ENCODE peak calls at places on chromosome 11, in seven cellular contexts. U is IMR-90, G is A549, M is H1, X is K562, J is HepG2, Y is SK-N-SH. E is an unnamed sample.

GRCh38 chr11:118436639-118437045 is 350 bp downstream of the KMT2A start:
- DNase-seq in X (no peak), U (peak), J (no peak), G (no peak), M (no peak), Y (no peak), E (no peak)

GRCh38 chr11:46350695-46351094 is 3.4 kb downstream of the DGKZ start:
- DNase-seq in M (no peak), X (no peak), U (no peak), J (no peak), G (no peak), Y (no peak), E (no peak)

GRCh38 chr11:118304809-118305248 is 299 bp downstream of the CD3E start:
- DNase-seq in U (no peak), M (no peak), G (no peak), X (no peak), J (no peak), Y (no peak), E (no peak)

GRCh38 chr11:23570828-23571227 is 710.6 kb upstream of the CCDC179 start:
- DNase-seq in J (no peak), Y (no peak), U (peak), G (no peak), M (no peak), X (no peak), E (no peak)

GRCh38 chr11:95095858-95096587 is 6.4 kb downstream of the ENDOD1 start:
- DNase-seq in Y (no peak), U (peak), J (no peak), X (no peak), M (no peak), G (no peak), E (peak)

GRCh38 chr11:19232910-19233503 is 7.7 kb downstream of the E2F8 start:
- DNase-seq in J (no peak), U (peak), M (no peak), X (no peak), Y (no peak), G (peak), E (no peak)

GRCh38 chr11:13668957-13669521 is 571 bp downstream of the FAR1 start:
- DNase-seq in G (peak), X (peak), J (no peak), M (no peak), U (peak), Y (no peak), E (no peak)

GRCh38 chr11:32987851-32988250 is 27.8 kb upstream of the DEPDC7 start:
- DNase-seq in Y (no peak), G (no peak), M (no peak), J (no peak), U (no peak), X (no peak), E (no peak)

GRCh38 chr11:59429924-59430516 is 3.8 kb upstream of the OR5A2 start:
- DNase-seq in G (peak), Y (peak), M (no peak), J (peak), U (peak), X (peak), E (peak)

GRCh38 chr11:14312736-14313438 is 46.1 kb downstream of the RRAS2 start:
- DNase-seq in X (no peak), M (no peak), J (no peak), U (peak), G (no peak), Y (no peak), E (no peak)

GRCh38 chr11:57349491-57350274 is 11.5 kb downstream of the P2RX3 start:
- DNase-seq in Y (peak), J (peak), M (no peak), G (peak), X (peak), U (peak), E (no peak)

GRCh38 chr11:95149659-95150294 is 60.1 kb downstream of the ENDOD1 start:
- DNase-seq in G (no peak), Y (no peak), M (no peak), X (no peak), U (no peak), J (peak), E (no peak)

GRCh38 chr11:68806931-68807844 is 34.5 kb downstream of the CPT1A start:
- DNase-seq in G (no peak), Y (no peak), U (peak), M (no peak), J (no peak), X (no peak), E (no peak)

GRCh38 chr11:132126973-132127900 is 756.8 kb downstream of the NTM start:
- DNase-seq in U (peak), G (no peak), J (peak), Y (peak), X (no peak), M (no peak), E (no peak)

GRCh38 chr11:20775331-20775730 is 105.9 kb downstream of the NELL1 start:
- DNase-seq in X (no peak), J (no peak), G (no peak), M (no peak), Y (no peak), U (no peak), E (no peak)

GRCh38 chr11:64287676-64288352 is 2.2 kb downstream of the GPR137 start:
- DNase-seq in G (no peak), Y (no peak), X (no peak), J (no peak), U (no peak), M (no peak), E (no peak)

GRCh38 chr11:7088921-7089320 is at the start of gene RBMXL2:
- DNase-seq in J (no peak), X (no peak), M (no peak), G (no peak), U (no peak), Y (peak), E (no peak)

GRCh38 chr11:71178076-71178475 is 74.3 kb downstream of the SHANK2 start:
- DNase-seq in J (no peak), U (no peak), G (no peak), X (no peak), Y (no peak), M (no peak), E (no peak)

GRCh38 chr11:100810146-100810545 is 123.1 kb downstream of the ARHGAP42 start:
- DNase-seq in G (no peak), Y (no peak), M (no peak), X (no peak), J (no peak), U (peak), E (no peak)

GRCh38 chr11:66243816-66244215 is 24.6 kb upstream of the RAB1B start:
- DNase-seq in M (no peak), X (no peak), G (no peak), U (no peak), Y (no peak), J (no peak), E (no peak)

GRCh38 chr11:72669527-72669926 is 4.7 kb downstream of the PDE2A start:
- DNase-seq in J (no peak), M (no peak), U (no peak), Y (no peak), G (no peak), X (no peak), E (peak)

GRCh38 chr11:28961726-28962125 is 853.5 kb downstream of the METTL15 start:
- DNase-seq in X (no peak), Y (no peak), G (no peak), J (no peak), U (no peak), M (no peak), E (no peak)

GRCh38 chr11:94519478-94520084 is 7.3 kb downstream of the C11orf97 start:
- DNase-seq in Y (peak), J (no peak), M (no peak), X (peak), U (peak), G (peak), E (no peak)

GRCh38 chr11:58923300-58923788 is 15.9 kb upstream of the GLYATL1 start:
- DNase-seq in Y (peak), X (peak), G (no peak), M (no peak), U (peak), J (peak), E (no peak)

GRCh38 chr11:81237139-81237538 is 1496.5 kb downstream of the FAM181B start:
- DNase-seq in J (peak), Y (peak), U (peak), G (no peak), X (no peak), M (no peak), E (no peak)

GRCh38 chr11:12717851-12718291 is 43.6 kb downstream of the TEAD1 start:
- DNase-seq in G (no peak), M (no peak), Y (no peak), U (no peak), J (no peak), X (no peak), E (peak)

GRCh38 chr11:6692128-6692527 is 9.0 kb upstream of the MRPL17 start:
- DNase-seq in J (no peak), M (no peak), G (no peak), U (no peak), Y (no peak), X (no peak), E (no peak)

GRCh38 chr11:64796047-64796756 is 6.8 kb downstream of the MAP4K2 start:
- DNase-seq in G (no peak), U (no peak), M (no peak), J (no peak), Y (no peak), X (no peak), E (no peak)

GRCh38 chr11:69422645-69423044 is 58.8 kb upstream of the LINC01488 start:
- DNase-seq in U (no peak), J (no peak), Y (no peak), X (no peak), M (no peak), G (no peak), E (no peak)

GRCh38 chr11:65489706-65490310 is 9.0 kb upstream of the MALAT1 start:
- DNase-seq in G (no peak), X (no peak), U (no peak), J (peak), Y (no peak), M (no peak), E (no peak)

GRCh38 chr11:133955091-133955846 is 1.5 kb downstream of the IGSF9B start:
- DNase-seq in U (no peak), J (no peak), Y (peak), M (no peak), G (no peak), X (no peak), E (no peak)

GRCh38 chr11:2451916-2452694 is 7.3 kb downstream of the KCNQ1 start:
- DNase-seq in X (no peak), G (no peak), M (no peak), J (no peak), U (no peak), Y (peak), E (no peak)

GRCh38 chr11:31702966-31703365 is 108.2 kb downstream of the PAX6 start:
- DNase-seq in G (peak), Y (no peak), X (no peak), J (peak), U (peak), M (no peak), E (no peak)

DNA sequence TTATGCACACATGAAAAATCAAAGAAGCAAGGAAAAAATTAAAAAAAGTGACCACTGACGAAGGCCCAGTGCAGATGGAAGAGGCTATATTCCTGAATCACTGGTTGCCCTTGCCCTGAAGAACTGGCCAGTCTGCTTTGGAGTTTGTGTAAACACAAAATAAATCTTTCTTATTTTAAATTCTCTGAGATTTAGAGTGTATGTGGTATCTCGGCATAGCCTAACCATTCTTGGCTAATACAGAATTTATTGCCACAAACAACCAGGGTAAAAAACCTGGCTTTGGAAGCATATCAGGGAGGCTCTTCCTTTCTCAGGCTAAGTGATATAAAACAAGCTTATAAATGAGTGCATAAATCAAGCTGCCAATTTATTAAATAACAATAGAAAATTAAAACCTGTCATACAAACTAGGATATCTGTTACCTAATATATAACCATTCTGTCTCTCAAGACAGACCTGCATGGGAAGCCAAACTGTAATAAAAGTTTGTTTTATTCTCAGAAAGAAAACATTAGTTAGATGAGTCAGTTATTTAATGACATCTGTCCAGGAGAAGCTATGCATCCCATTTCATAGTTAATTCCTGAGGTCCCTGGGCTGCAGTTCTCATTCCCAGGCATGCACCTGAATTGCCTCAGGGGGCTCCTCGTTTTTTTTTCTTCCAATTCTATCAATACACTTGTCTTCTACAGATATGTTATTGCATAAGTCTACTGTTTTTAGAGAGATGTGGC is 6.1 kb upstream of the TMEM135 start:
- DNase-seq in G (no peak), M (no peak), Y (no peak), X (no peak), J (no peak), U (no peak), E (no peak)
- TF ChIP-seq RFX5 in G (no peak), M (no peak), Y (no peak), X (no peak), J (no peak), U (no peak), E (no peak)

GRCh38 chr11:86043765-86044534 is 24.9 kb downstream of the PICALM start:
- DNase-seq in G (no peak), M (no peak), Y (no peak), X (no peak), J (no peak), U (no peak), E (no peak)
- TF ChIP-seq RFX5 in G (no peak), M (no peak), Y (no peak), X (no peak), J (no peak), U (no peak), E (no peak)

GRCh38 chr11:130340671-130341319 is 26.1 kb upstream of the ZBTB44 start:
- DNase-seq in U (peak), X (no peak), J (no peak), G (no peak), Y (no peak), M (no peak), E (no peak)
- TF ChIP-seq RFX5 in U (no peak), X (no peak), J (no peak), G (no peak), Y (no peak), M (no peak), E (no peak)

DNA sequence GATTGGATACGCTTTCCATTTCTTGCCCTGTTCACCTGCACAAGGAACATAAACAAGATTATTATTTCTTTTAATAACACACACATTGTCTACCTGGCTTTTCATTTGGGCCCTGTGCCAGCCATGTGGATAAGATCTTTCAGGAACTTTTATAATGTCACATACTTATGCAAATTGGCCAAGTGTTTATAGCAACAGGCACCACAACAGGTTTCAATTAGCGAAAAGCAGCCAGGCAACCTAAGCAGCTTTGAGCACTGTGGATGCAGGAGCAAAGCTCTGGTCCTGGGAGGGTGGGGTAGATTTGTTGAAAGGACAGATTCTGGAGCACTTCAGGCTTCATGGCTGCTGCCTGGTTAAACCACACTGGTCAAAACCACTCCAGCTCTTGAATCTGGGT is 217.4 kb downstream of the BARX2 start:
- DNase-seq in Y (no peak), J (no peak), X (no peak), U (no peak), G (no peak), M (no peak), E (no peak)
- TF ChIP-seq RFX5 in Y (no peak), J (no peak), X (no peak), U (no peak), G (no peak), M (no peak), E (no peak)

DNA sequence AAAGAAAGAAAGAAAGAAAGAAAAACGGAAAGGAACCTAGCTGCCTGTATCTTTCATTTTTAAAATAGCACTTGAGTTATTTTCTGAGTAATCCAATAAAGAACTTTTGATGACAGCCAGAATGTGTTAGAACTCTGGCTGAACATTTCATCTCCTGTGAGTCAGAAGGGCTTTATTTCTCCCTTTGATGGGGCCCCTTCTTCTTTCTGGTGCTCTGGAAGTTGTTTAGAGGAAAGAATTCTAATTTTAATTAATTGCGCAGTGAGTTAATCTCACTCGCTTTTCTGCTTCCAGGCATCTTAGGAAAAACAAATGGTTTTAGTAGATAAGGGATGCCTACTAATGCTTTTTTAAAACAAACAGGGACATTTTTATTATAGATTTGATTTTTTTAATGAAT is 57.9 kb downstream of the COMMD9 start:
- DNase-seq in J (no peak), X (no peak), U (peak), M (no peak), Y (peak), G (no peak), E (no peak)
- TF ChIP-seq RFX5 in J (no peak), X (no peak), U (no peak), M (no peak), Y (no peak), G (no peak), E (no peak)

GRCh38 chr11:17810736-17811135 is 76.2 kb downstream of the KCNC1 start:
- DNase-seq in M (no peak), X (no peak), U (peak), Y (peak), G (no peak), J (no peak), E (no peak)
- TF ChIP-seq RFX5 in M (no peak), X (no peak), U (no peak), Y (no peak), G (no peak), J (no peak), E (no peak)

GRCh38 chr11:121547574-121547973 is 94.8 kb upstream of the SORL1-AS1 start:
- DNase-seq in Y (no peak), J (no peak), U (no peak), M (no peak), X (no peak), G (no peak), E (no peak)
- TF ChIP-seq RFX5 in Y (no peak), J (no peak), U (no peak), M (no peak), X (no peak), G (no peak), E (no peak)

E was measured in GM12878.